ENCODE peak calls at places on chromosomes 4 and X, in eight cellular contexts. H, N, B, D, C, U, I and L are unnamed samples.

GRCh38 chr4:72209600-72209999 is 177.8 kb downstream of the NPFFR2 start:
- DNase-seq in H (no peak), N (no peak), B (no peak), D (no peak), C (no peak), U (no peak), I (no peak), L (no peak)

GRCh38 chr4:61202638-61203495 is 2.7 kb downstream of the ADGRL3 start:
- DNase-seq in H (peak; percentile 28), N (no peak), B (no peak), D (no peak), C (no peak), U (no peak), I (no peak), L (no peak)

GRCh38 chr4:27270435-27270834 is 409.8 kb downstream of the STIM2 start:
- DNase-seq in H (no peak), N (no peak), B (no peak), D (no peak), C (peak; percentile 4), U (no peak), I (no peak), L (no peak)

GRCh38 chrX:101774340-101774739 is 114.7 kb upstream of the ARMCX2 start:
- DNase-seq in H (no peak), N (no peak), B (no peak), D (no peak), C (no peak), U (no peak), I (no peak), L (no peak)

GRCh38 chrX:107154787-107155620 is 36.4 kb upstream of the RBM41 start:
- DNase-seq in H (no peak), N (peak; percentile 23), B (peak; percentile 21), D (peak; percentile 27), C (peak; percentile 18), U (no peak), I (no peak), L (peak; percentile 16)

GRCh38 chr4:20412072-20412471 is 160.4 kb downstream of the SLIT2 start:
- DNase-seq in H (no peak), N (no peak), B (no peak), D (no peak), C (no peak), U (no peak), I (no peak), L (no peak)

GRCh38 chrX:344371-344901 is 25.8 kb upstream of the GTPBP6 start:
- DNase-seq in H (peak; percentile 57), N (no peak), B (no peak), D (peak; percentile 54), C (no peak), U (no peak), I (no peak), L (no peak)

GRCh38 chrX:40008841-40009461 is 88.8 kb downstream of the BCOR start:
- DNase-seq in H (peak; percentile 78), N (peak; percentile 34), B (no peak), D (peak; percentile 84), C (no peak), U (peak; percentile 25), I (no peak), L (no peak)

GRCh38 chr4:4673070-4673469 is 131.2 kb upstream of the STX18 start:
- DNase-seq in H (no peak), N (no peak), B (peak; percentile 60), D (no peak), C (no peak), U (no peak), I (no peak), L (peak; percentile 11)

GRCh38 chr4:8534129-8534528 is 46.1 kb upstream of the GPR78 start:
- DNase-seq in H (no peak), N (peak; percentile 65), B (no peak), D (no peak), C (no peak), U (no peak), I (peak; percentile 82), L (no peak)
- TF ChIP-seq POLR2A in H (no peak), N (no peak), B (no peak), D (no peak), C (no peak), U (no peak), I (no peak), L (no peak)

DNA sequence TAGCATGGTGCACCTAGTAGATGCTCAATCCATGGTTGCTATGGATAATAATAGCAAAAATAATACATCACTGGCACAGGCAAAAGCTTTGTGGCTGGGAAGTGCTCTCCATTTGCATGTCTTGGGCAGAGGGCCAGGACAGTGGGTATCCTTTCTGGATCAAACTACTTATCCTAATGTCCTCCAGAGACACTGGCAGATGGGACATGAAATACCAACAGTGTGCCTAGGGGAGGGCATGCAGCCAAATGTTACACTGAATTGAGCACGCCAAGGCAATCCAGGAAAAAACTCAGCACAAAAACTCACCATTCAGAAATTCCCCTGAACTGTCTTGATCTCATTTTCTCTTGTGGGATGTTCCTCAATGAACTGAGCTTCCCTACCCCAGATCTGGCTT is 98.6 kb upstream of the SCML1 start:
- DNase-seq in H (no peak), N (no peak), B (no peak), D (no peak), C (no peak), U (no peak), I (no peak), L (no peak)
- TF ChIP-seq POLR2A in H (no peak), N (no peak), B (no peak), D (no peak), C (no peak), U (no peak), I (no peak), L (no peak)

GRCh38 chrX:95956780-95957179 is 727.9 kb upstream of the DIAPH2 start:
- DNase-seq in H (no peak), N (no peak), B (no peak), D (no peak), C (no peak), U (no peak), I (no peak), L (no peak)
- TF ChIP-seq POLR2A in H (no peak), N (no peak), B (no peak), D (no peak), C (no peak), U (no peak), I (no peak), L (no peak)

DNA sequence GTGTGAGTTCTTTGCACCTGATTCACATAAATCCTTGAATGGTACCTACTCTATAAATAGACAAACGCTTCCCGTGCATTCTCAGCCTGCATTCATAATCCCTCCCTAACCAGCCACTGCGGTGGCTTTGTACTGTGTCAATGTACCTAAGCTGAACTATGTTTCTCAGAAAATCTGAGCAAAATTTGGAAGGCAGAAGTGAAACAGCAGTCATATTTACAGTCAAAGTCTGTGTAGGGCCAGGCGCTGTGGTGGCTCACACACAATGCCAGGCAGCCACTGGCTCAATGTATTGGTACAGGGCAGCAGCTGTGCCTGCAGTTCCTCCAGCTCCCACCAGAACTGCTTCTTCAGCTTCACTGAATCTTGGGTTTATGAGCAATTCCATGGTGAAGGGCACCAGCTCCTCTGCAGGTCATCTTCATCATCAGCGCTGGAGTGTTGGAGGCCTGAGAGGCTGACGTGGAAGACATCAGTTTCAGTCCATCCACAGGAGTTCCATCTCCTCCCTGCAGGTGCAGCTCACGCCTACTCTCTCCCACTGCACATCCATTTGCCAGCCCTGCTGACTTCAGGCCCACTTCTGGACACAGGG is 32.3 kb upstream of the IRF2 start:
- DNase-seq in H (no peak), N (peak; percentile 36), B (peak; percentile 8), D (peak; percentile 89), C (peak; percentile 24), U (no peak), I (no peak), L (peak; percentile 13)
- TF ChIP-seq POLR2A in H (no peak), N (no peak), B (no peak), D (no peak), C (no peak), U (no peak), I (no peak), L (no peak)

GRCh38 chrX:63664083-63664482 is 120.9 kb downstream of the ARHGEF9 start:
- DNase-seq in H (no peak), N (no peak), B (no peak), D (no peak), C (no peak), U (no peak), I (no peak), L (no peak)
- TF ChIP-seq POLR2A in H (no peak), N (no peak), B (no peak), D (no peak), C (no peak), U (no peak), I (no peak), L (no peak)

GRCh38 chr4:48195853-48196252 is 61.8 kb upstream of the TXK start:
- DNase-seq in H (no peak), N (no peak), B (no peak), D (no peak), C (no peak), U (no peak), I (no peak), L (no peak)

GRCh38 chr4:48194986-48195773 is 61.1 kb upstream of the TXK start:
- DNase-seq in H (no peak), N (no peak), B (no peak), D (no peak), C (no peak), U (no peak), I (no peak), L (no peak)

GRCh38 chr4:48191758-48192157 is 57.7 kb upstream of the TXK start:
- DNase-seq in H (no peak), N (no peak), B (no peak), D (no peak), C (no peak), U (no peak), I (no peak), L (no peak)

GRCh38 chr4:48193096-48193836 is 59.2 kb upstream of the TXK start:
- DNase-seq in H (no peak), N (no peak), B (no peak), D (no peak), C (no peak), U (no peak), I (no peak), L (no peak)

DNA sequence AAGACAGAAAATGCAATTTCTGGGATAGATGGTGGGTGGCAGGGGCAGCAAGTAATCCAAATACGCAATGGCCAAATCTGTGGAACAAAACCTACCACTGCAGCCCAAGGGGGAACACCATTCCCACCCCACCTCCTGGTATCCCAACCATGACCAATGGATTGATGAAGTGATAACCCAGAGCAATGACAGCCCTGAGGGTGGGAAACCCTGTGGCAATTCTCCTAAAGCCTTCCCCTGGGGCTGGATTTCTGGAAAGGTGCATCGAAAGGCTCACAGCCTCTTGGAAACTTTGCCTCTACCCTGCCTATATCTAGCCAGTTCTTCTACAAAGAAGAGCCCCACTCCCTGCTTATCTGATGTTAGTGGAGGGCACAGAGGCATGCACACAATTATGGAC is 59.9 kb upstream of the TXK start:
- DNase-seq in H (no peak), N (no peak), B (no peak), D (no peak), C (no peak), U (no peak), I (no peak), L (peak; percentile 60)
- TF ChIP-seq POLR2A in H (no peak), N (no peak), B (no peak), D (no peak), C (no peak), U (no peak), I (no peak), L (no peak)